ENCODE peak calls at places on chromosome 2, in seven cellular contexts. J is neuronal stem cell; T is activated naive CD8-positive, alpha-beta T cell treated with anti-CD3 and anti-CD28 coated beads, Interleukin-2, amount 50 U/mL, for 24 hours; B is CD8-positive, alpha-beta T cell; E is dermis blood vessel endothelial cell; W is GM12865; L is transverse colon. V is an unnamed sample.

GRCh38 chr2:163641986-163642385 is 93.8 kb downstream of the FIGN start:
- DNase-seq in J (no peak), T (no peak), B (no peak), E (peak), W (no peak), L (no peak), V (peak)

GRCh38 chr2:121832992-121833732 is 77.7 kb downstream of the TSN start:
- DNase-seq in J (no peak), T (no peak), B (no peak), E (no peak), W (no peak), L (no peak), V (no peak)

GRCh38 chr2:196449083-196449482 is 190.4 kb upstream of the CCDC150 start:
- DNase-seq in J (no peak), T (no peak), B (no peak), E (no peak), W (peak), L (no peak), V (no peak)

GRCh38 chr2:161965994-161966393 is 108.0 kb downstream of the DPP4 start:
- DNase-seq in J (no peak), T (no peak), B (no peak), E (no peak), W (no peak), L (no peak), V (no peak)

GRCh38 chr2:71348302-71348701 is 16.7 kb downstream of the ZNF638 start:
- DNase-seq in J (no peak), T (no peak), B (no peak), E (peak), W (no peak), L (no peak), V (peak)

GRCh38 chr2:33441235-33441810 is 35.1 kb upstream of the RASGRP3 start:
- DNase-seq in J (peak), T (no peak), B (peak), E (peak), W (peak), L (peak), V (peak)

GRCh38 chr2:237743561-237744269 is 54.9 kb upstream of the RBM44 start:
- DNase-seq in J (no peak), T (no peak), B (no peak), E (peak), W (no peak), L (no peak), V (peak)

GRCh38 chr2:71963295-71963694 is 184.4 kb downstream of the CYP26B1 start:
- DNase-seq in J (no peak), T (no peak), B (no peak), E (no peak), W (no peak), L (no peak), V (no peak)

GRCh38 chr2:187138240-187138639 is 289.3 kb upstream of the ZSWIM2 start:
- DNase-seq in J (peak), T (no peak), B (no peak), E (peak), W (peak), L (peak), V (peak)

V was measured in brain microvascular endothelial cell.